ENCODE peak calls at places on chromosome 5, in six cellular contexts. One of them, this sample, is unnamed.
A peak's percentile ranks its signal among the peaks of the same experiment; 100 is the strongest.

GRCh38 chr5:120155873-120156272 is 308.2 kb upstream of the PRR16 start:
- DNase-seq in neural crest cell: no peak
- DNase-seq in CD8-positive, alpha-beta memory T cell: no peak
- DNase-seq in posterior vena cava: no peak
- DNase-seq in effector memory CD4-positive, alpha-beta T cell: no peak
- DNase-seq in left ventricle myocardium superior: no peak
- DNase-seq in this sample: no peak

GRCh38 chr5:181255836-181256578 is 4.9 kb downstream of the TRIM52 start:
- DNase-seq in posterior vena cava: no peak
- DNase-seq in CD8-positive, alpha-beta memory T cell: no peak
- DNase-seq in left ventricle myocardium superior: no peak
- DNase-seq in effector memory CD4-positive, alpha-beta T cell: no peak
- DNase-seq in neural crest cell: no peak
- DNase-seq in this sample: no peak

GRCh38 chr5:91690921-91691320 is 307.8 kb upstream of the ARRDC3 start:
- DNase-seq in neural crest cell: no peak
- DNase-seq in posterior vena cava: no peak
- DNase-seq in left ventricle myocardium superior: no peak
- DNase-seq in effector memory CD4-positive, alpha-beta T cell: no peak
- DNase-seq in CD8-positive, alpha-beta memory T cell: no peak
- DNase-seq in this sample: no peak

GRCh38 chr5:59620535-59621212 is 272.9 kb downstream of the PDE4D start:
- DNase-seq in effector memory CD4-positive, alpha-beta T cell: no peak
- DNase-seq in neural crest cell: no peak
- DNase-seq in posterior vena cava: no peak
- DNase-seq in left ventricle myocardium superior: no peak
- DNase-seq in CD8-positive, alpha-beta memory T cell: no peak
- DNase-seq in this sample: no peak

GRCh38 chr5:109757490-109757889 is 67.8 kb downstream of the MAN2A1 start:
- DNase-seq in left ventricle myocardium superior: no peak
- DNase-seq in neural crest cell: no peak
- DNase-seq in posterior vena cava: no peak
- DNase-seq in effector memory CD4-positive, alpha-beta T cell: no peak
- DNase-seq in CD8-positive, alpha-beta memory T cell: no peak
- DNase-seq in this sample: no peak

GRCh38 chr5:156121234-156121633 is 205.7 kb upstream of the SGCD start:
- DNase-seq in effector memory CD4-positive, alpha-beta T cell: no peak
- DNase-seq in left ventricle myocardium superior: no peak
- DNase-seq in posterior vena cava: no peak
- DNase-seq in CD8-positive, alpha-beta memory T cell: no peak
- DNase-seq in neural crest cell: no peak
- DNase-seq in this sample: no peak

GRCh38 chr5:16654647-16655334 is 38.0 kb upstream of the RETREG1 start:
- DNase-seq in posterior vena cava: no peak
- DNase-seq in neural crest cell: no peak
- DNase-seq in effector memory CD4-positive, alpha-beta T cell: no peak
- DNase-seq in left ventricle myocardium superior: no peak
- DNase-seq in CD8-positive, alpha-beta memory T cell: no peak
- DNase-seq in this sample: peak; percentile 26

GRCh38 chr5:56405116-56405515 is 172.0 kb upstream of the ANKRD55 start:
- DNase-seq in posterior vena cava: no peak
- DNase-seq in effector memory CD4-positive, alpha-beta T cell: no peak
- DNase-seq in CD8-positive, alpha-beta memory T cell: no peak
- DNase-seq in neural crest cell: no peak
- DNase-seq in left ventricle myocardium superior: no peak
- DNase-seq in this sample: no peak

GRCh38 chr5:96565843-96566242 is 96.3 kb upstream of the CAST start:
- DNase-seq in posterior vena cava: no peak
- DNase-seq in neural crest cell: no peak
- DNase-seq in left ventricle myocardium superior: no peak
- DNase-seq in effector memory CD4-positive, alpha-beta T cell: no peak
- DNase-seq in CD8-positive, alpha-beta memory T cell: no peak
- DNase-seq in this sample: peak; percentile 91

GRCh38 chr5:57316798-57317327 is 143.0 kb downstream of the GPBP1 start:
- DNase-seq in CD8-positive, alpha-beta memory T cell: no peak
- DNase-seq in neural crest cell: no peak
- DNase-seq in posterior vena cava: no peak
- DNase-seq in effector memory CD4-positive, alpha-beta T cell: no peak
- DNase-seq in left ventricle myocardium superior: no peak
- DNase-seq in this sample: peak; percentile 75

GRCh38 chr5:56822961-56823360 is 7.6 kb downstream of the MAP3K1 start:
- DNase-seq in neural crest cell: no peak
- DNase-seq in CD8-positive, alpha-beta memory T cell: no peak
- DNase-seq in posterior vena cava: no peak
- DNase-seq in effector memory CD4-positive, alpha-beta T cell: no peak
- DNase-seq in left ventricle myocardium superior: peak; percentile 26
- DNase-seq in this sample: no peak

GRCh38 chr5:44665101-44665701 is 143.5 kb upstream of the MRPS30 start:
- DNase-seq in CD8-positive, alpha-beta memory T cell: no peak
- DNase-seq in left ventricle myocardium superior: no peak
- DNase-seq in posterior vena cava: peak; percentile 71
- DNase-seq in effector memory CD4-positive, alpha-beta T cell: no peak
- DNase-seq in neural crest cell: no peak
- DNase-seq in this sample: no peak

GRCh38 chr5:100406640-100407039 is 128.5 kb upstream of the FAM174A start:
- DNase-seq in neural crest cell: no peak
- DNase-seq in CD8-positive, alpha-beta memory T cell: no peak
- DNase-seq in posterior vena cava: no peak
- DNase-seq in effector memory CD4-positive, alpha-beta T cell: no peak
- DNase-seq in left ventricle myocardium superior: no peak
- DNase-seq in this sample: no peak

GRCh38 chr5:160456778-160457177 is 35.1 kb downstream of the PTTG1 start:
- DNase-seq in left ventricle myocardium superior: no peak
- DNase-seq in neural crest cell: no peak
- DNase-seq in effector memory CD4-positive, alpha-beta T cell: no peak
- DNase-seq in CD8-positive, alpha-beta memory T cell: no peak
- DNase-seq in posterior vena cava: no peak
- DNase-seq in this sample: no peak

GRCh38 chr5:77663081-77663863 is 24.8 kb upstream of the OTP start:
- DNase-seq in posterior vena cava: no peak
- DNase-seq in CD8-positive, alpha-beta memory T cell: no peak
- DNase-seq in effector memory CD4-positive, alpha-beta T cell: no peak
- DNase-seq in left ventricle myocardium superior: peak; percentile 40
- DNase-seq in neural crest cell: no peak
- DNase-seq in this sample: no peak

GRCh38 chr5:108382784-108383358 is 973 bp upstream of the FBXL17 start:
- DNase-seq in neural crest cell: peak; percentile 2
- DNase-seq in CD8-positive, alpha-beta memory T cell: no peak
- DNase-seq in effector memory CD4-positive, alpha-beta T cell: no peak
- DNase-seq in posterior vena cava: no peak
- DNase-seq in left ventricle myocardium superior: no peak
- DNase-seq in this sample: peak; percentile 5

GRCh38 chr5:177553671-177554429 is 513 bp downstream of the FAM193B start:
- DNase-seq in left ventricle myocardium superior: peak; percentile 60
- DNase-seq in CD8-positive, alpha-beta memory T cell: peak; percentile 38
- DNase-seq in effector memory CD4-positive, alpha-beta T cell: no peak
- DNase-seq in posterior vena cava: peak; percentile 86
- DNase-seq in neural crest cell: peak; percentile 32
- DNase-seq in this sample: no peak

GRCh38 chr5:31232273-31232888 is 38.9 kb downstream of the CDH6 start:
- DNase-seq in effector memory CD4-positive, alpha-beta T cell: no peak
- DNase-seq in posterior vena cava: no peak
- DNase-seq in neural crest cell: peak; percentile 28
- DNase-seq in CD8-positive, alpha-beta memory T cell: no peak
- DNase-seq in left ventricle myocardium superior: no peak
- DNase-seq in this sample: peak; percentile 47

GRCh38 chr5:40796487-40796889 is 1.7 kb downstream of the PRKAA1 start:
- DNase-seq in neural crest cell: no peak
- DNase-seq in CD8-positive, alpha-beta memory T cell: no peak
- DNase-seq in effector memory CD4-positive, alpha-beta T cell: no peak
- DNase-seq in posterior vena cava: no peak
- DNase-seq in left ventricle myocardium superior: no peak
- DNase-seq in this sample: peak; percentile 12

GRCh38 chr5:64854855-64855254 is 86.1 kb downstream of the CWC27 start:
- DNase-seq in CD8-positive, alpha-beta memory T cell: no peak
- DNase-seq in neural crest cell: no peak
- DNase-seq in left ventricle myocardium superior: no peak
- DNase-seq in posterior vena cava: no peak
- DNase-seq in effector memory CD4-positive, alpha-beta T cell: no peak
- DNase-seq in this sample: no peak

GRCh38 chr5:65101706-65102105 is 333.0 kb downstream of the CWC27 start:
- DNase-seq in effector memory CD4-positive, alpha-beta T cell: no peak
- DNase-seq in neural crest cell: no peak
- DNase-seq in CD8-positive, alpha-beta memory T cell: no peak
- DNase-seq in left ventricle myocardium superior: no peak
- DNase-seq in posterior vena cava: no peak
- DNase-seq in this sample: no peak

GRCh38 chr5:128426090-128426534 is 111.9 kb downstream of the FBN2 start:
- DNase-seq in neural crest cell: no peak
- DNase-seq in CD8-positive, alpha-beta memory T cell: no peak
- DNase-seq in effector memory CD4-positive, alpha-beta T cell: no peak
- DNase-seq in posterior vena cava: no peak
- DNase-seq in left ventricle myocardium superior: no peak
- DNase-seq in this sample: no peak

GRCh38 chr5:75274486-75274885 is 37.8 kb upstream of the ANKRD31 start:
- DNase-seq in neural crest cell: no peak
- DNase-seq in posterior vena cava: no peak
- DNase-seq in left ventricle myocardium superior: no peak
- DNase-seq in effector memory CD4-positive, alpha-beta T cell: no peak
- DNase-seq in CD8-positive, alpha-beta memory T cell: no peak
- DNase-seq in this sample: no peak

GRCh38 chr5:155049569-155050383 is 36.2 kb downstream of the KIF4B start:
- DNase-seq in neural crest cell: no peak
- DNase-seq in posterior vena cava: no peak
- DNase-seq in left ventricle myocardium superior: no peak
- DNase-seq in CD8-positive, alpha-beta memory T cell: no peak
- DNase-seq in effector memory CD4-positive, alpha-beta T cell: no peak
- DNase-seq in this sample: no peak

GRCh38 chr5:134007581-134008256 is 2.9 kb upstream of the VDAC1 start:
- DNase-seq in CD8-positive, alpha-beta memory T cell: no peak
- DNase-seq in posterior vena cava: peak; percentile 66
- DNase-seq in left ventricle myocardium superior: no peak
- DNase-seq in neural crest cell: no peak
- DNase-seq in effector memory CD4-positive, alpha-beta T cell: no peak
- DNase-seq in this sample: no peak

GRCh38 chr5:146461319-146461718 is 14.2 kb downstream of the TCERG1 start:
- DNase-seq in posterior vena cava: no peak
- DNase-seq in neural crest cell: no peak
- DNase-seq in CD8-positive, alpha-beta memory T cell: no peak
- DNase-seq in effector memory CD4-positive, alpha-beta T cell: no peak
- DNase-seq in left ventricle myocardium superior: no peak
- DNase-seq in this sample: peak; percentile 42

GRCh38 chr5:624951-625230 is 12.8 kb downstream of the CEP72 start:
- DNase-seq in posterior vena cava: no peak
- DNase-seq in effector memory CD4-positive, alpha-beta T cell: no peak
- DNase-seq in neural crest cell: no peak
- DNase-seq in left ventricle myocardium superior: peak; percentile 21
- DNase-seq in CD8-positive, alpha-beta memory T cell: no peak
- DNase-seq in this sample: no peak

GRCh38 chr5:143217065-143217803 is 186.3 kb downstream of the NR3C1 start:
- DNase-seq in CD8-positive, alpha-beta memory T cell: no peak
- DNase-seq in effector memory CD4-positive, alpha-beta T cell: no peak
- DNase-seq in neural crest cell: no peak
- DNase-seq in posterior vena cava: no peak
- DNase-seq in left ventricle myocardium superior: no peak
- DNase-seq in this sample: no peak